ENCODE peak calls at places on chromosomes 6 and 20, in six cellular contexts. Q is non-pigmented ciliary epithelial cell, U is ovary, H is H54, G is neural progenitor cell, A is left ventricle myocardium inferior. B is an unnamed sample.

GRCh38 chr20:2171266-2171790 is 69.7 kb downstream of the STK35 start:
- DNase-seq in Q (no peak), U (no peak), H (no peak), G (no peak), A (no peak), B (no peak)

GRCh38 chr6:109867009-109867969 is 110.8 kb upstream of the GPR6 start:
- DNase-seq in Q (no peak), U (peak), H (no peak), G (no peak), A (peak), B (peak)

GRCh38 chr6:56193846-56194245 is 53.5 kb downstream of the COL21A1 start:
- DNase-seq in Q (no peak), U (no peak), H (no peak), G (no peak), A (no peak), B (no peak)

GRCh38 chr20:19777311-19777710 is 19.3 kb downstream of the RIN2 start:
- DNase-seq in Q (no peak), U (no peak), H (no peak), G (no peak), A (no peak), B (no peak)

GRCh38 chr20:36591281-36591680 is 14.3 kb upstream of the RAB5IF start:
- DNase-seq in Q (no peak), U (no peak), H (no peak), G (no peak), A (no peak), B (no peak)

GRCh38 chr20:48851579-48851978 is 23.8 kb upstream of the PREX1 start:
- DNase-seq in Q (no peak), U (no peak), H (no peak), G (no peak), A (no peak), B (no peak)

GRCh38 chr20:21104466-21104761 is 1.7 kb downstream of the LINC00237 start:
- DNase-seq in Q (no peak), U (no peak), H (no peak), G (peak), A (no peak), B (no peak)

GRCh38 chr6:128417698-128418097 is 102.7 kb downstream of the PTPRK start:
- DNase-seq in Q (no peak), U (no peak), H (no peak), G (no peak), A (no peak), B (no peak)

GRCh38 chr20:47749367-47749766 is 35.9 kb downstream of the SULF2 start:
- DNase-seq in Q (no peak), U (peak), H (no peak), G (no peak), A (peak), B (no peak)

GRCh38 chr6:40348591-40348990 is 238.6 kb downstream of the LRFN2 start:
- DNase-seq in Q (no peak), U (no peak), H (no peak), G (no peak), A (no peak), B (no peak)

GRCh38 chr6:151254451-151255081 is 14.8 kb downstream of the AKAP12 start:
- DNase-seq in Q (no peak), U (no peak), H (peak), G (no peak), A (no peak), B (no peak)

GRCh38 chr6:157607317-157608109 is 215.5 kb upstream of the SNX9 start:
- DNase-seq in Q (no peak), U (no peak), H (no peak), G (peak), A (no peak), B (no peak)

GRCh38 chr6:3032986-3033385 is 33.3 kb downstream of the NQO2 start:
- DNase-seq in Q (no peak), U (no peak), H (no peak), G (no peak), A (no peak), B (no peak)

GRCh38 chr6:25172819-25173218 is 106.4 kb upstream of the CARMIL1 start:
- DNase-seq in Q (peak), U (no peak), H (peak), G (no peak), A (no peak), B (no peak)

GRCh38 chr6:83371428-83371827 is 59.4 kb downstream of the ME1 start:
- DNase-seq in Q (peak), U (no peak), H (no peak), G (no peak), A (no peak), B (no peak)

GRCh38 chr20:6483727-6484126 is 283.8 kb upstream of the BMP2 start:
- DNase-seq in Q (no peak), U (no peak), H (no peak), G (no peak), A (no peak), B (no peak)

GRCh38 chr20:32484221-32485125 is 100.7 kb downstream of the NOL4L start:
- DNase-seq in Q (no peak), U (no peak), H (no peak), G (peak), A (peak), B (peak)

GRCh38 chr6:63573140-63573898 is 1.0 kb downstream of the LOC128125822 start:
- DNase-seq in Q (no peak), U (peak), H (peak), G (peak), A (peak), B (peak)

GRCh38 chr6:74369556-74369993 is 673.6 kb downstream of the CD109 start:
- DNase-seq in Q (peak), U (no peak), H (no peak), G (no peak), A (no peak), B (no peak)

GRCh38 chr6:14881399-14881798 is 364.5 kb upstream of the JARID2 start:
- DNase-seq in Q (no peak), U (no peak), H (peak), G (no peak), A (no peak), B (no peak)

GRCh38 chr6:42210551-42210950 is 7.1 kb downstream of the MRPS10 start:
- DNase-seq in Q (no peak), U (no peak), H (no peak), G (no peak), A (no peak), B (no peak)

GRCh38 chr6:127900935-127901334 is at the start of gene THEMIS:
- DNase-seq in Q (no peak), U (no peak), H (no peak), G (no peak), A (no peak), B (no peak)

B was measured in left ventricle myocardium superior.